ENCODE peak calls at places on chromosomes 2 and 18, in four cellular contexts. One of them, this sample, is unnamed.

GRCh38 chr18:9803698-9804516 is 81.9 kb upstream of the TXNDC2 start:
- DNase-seq in MM.1S: peak; percentile 41
- DNase-seq in epithelial cell of esophagus: no peak
- DNase-seq in chondrocyte: no peak
- DNase-seq in this sample: no peak

GRCh38 chr2:134988994-134989605 is 58.1 kb downstream of the MAP3K19 start:
- DNase-seq in MM.1S: peak; percentile 49
- DNase-seq in chondrocyte: no peak
- DNase-seq in epithelial cell of esophagus: peak; percentile 49
- DNase-seq in this sample: peak; percentile 34

GRCh38 chr18:38244360-38244940 is 678.9 kb upstream of the CELF4 start:
- DNase-seq in epithelial cell of esophagus: no peak
- DNase-seq in chondrocyte: no peak
- DNase-seq in MM.1S: no peak
- DNase-seq in this sample: no peak

GRCh38 chr2:128233790-128234395 is 84.8 kb downstream of the HS6ST1 start:
- DNase-seq in chondrocyte: no peak
- DNase-seq in epithelial cell of esophagus: no peak
- DNase-seq in MM.1S: no peak
- DNase-seq in this sample: no peak

GRCh38 chr2:156649596-156649995 is 213.4 kb downstream of the GPD2 start:
- DNase-seq in epithelial cell of esophagus: no peak
- DNase-seq in chondrocyte: no peak
- DNase-seq in MM.1S: no peak
- DNase-seq in this sample: no peak

GRCh38 chr2:155310589-155310988 is 612.1 kb downstream of the KCNJ3 start:
- DNase-seq in chondrocyte: no peak
- DNase-seq in epithelial cell of esophagus: peak; percentile 49
- DNase-seq in MM.1S: peak; percentile 50
- DNase-seq in this sample: no peak

GRCh38 chr18:73947180-73947989 is 200.2 kb downstream of the FBXO15 start:
- DNase-seq in epithelial cell of esophagus: no peak
- DNase-seq in chondrocyte: no peak
- DNase-seq in MM.1S: no peak
- DNase-seq in this sample: no peak

GRCh38 chr2:68889500-68889899 is 18.3 kb upstream of the BMP10 start:
- DNase-seq in MM.1S: no peak
- DNase-seq in chondrocyte: no peak
- DNase-seq in epithelial cell of esophagus: no peak
- DNase-seq in this sample: no peak

GRCh38 chr2:149191915-149192314 is 138.5 kb upstream of the LYPD6 start:
- DNase-seq in chondrocyte: no peak
- DNase-seq in MM.1S: no peak
- DNase-seq in epithelial cell of esophagus: peak; percentile 78
- DNase-seq in this sample: no peak

GRCh38 chr2:10278029-10278762 is 24.5 kb upstream of the HPCAL1 start:
- DNase-seq in epithelial cell of esophagus: peak; percentile 27
- DNase-seq in MM.1S: no peak
- DNase-seq in chondrocyte: no peak
- DNase-seq in this sample: no peak

GRCh38 chr18:51191139-51191717 is 6.3 kb downstream of the MEX3C start:
- DNase-seq in epithelial cell of esophagus: no peak
- DNase-seq in chondrocyte: no peak
- DNase-seq in MM.1S: peak; percentile 50
- DNase-seq in this sample: no peak

GRCh38 chr2:238495422-238495821 is 68.7 kb downstream of the ASB1 start:
- DNase-seq in chondrocyte: no peak
- DNase-seq in MM.1S: no peak
- DNase-seq in epithelial cell of esophagus: no peak
- DNase-seq in this sample: no peak

GRCh38 chr2:121099329-121100318 is 185.4 kb downstream of the TFCP2L1 start:
- DNase-seq in chondrocyte: peak; percentile 58
- DNase-seq in MM.1S: no peak
- DNase-seq in epithelial cell of esophagus: peak; percentile 29
- DNase-seq in this sample: no peak

GRCh38 chr18:11729556-11729955 is 40.5 kb downstream of the GNAL start:
- DNase-seq in epithelial cell of esophagus: peak; percentile 26
- DNase-seq in MM.1S: no peak
- DNase-seq in chondrocyte: no peak
- DNase-seq in this sample: no peak

GRCh38 chr18:11728247-11728646 is 39.2 kb downstream of the GNAL start:
- DNase-seq in epithelial cell of esophagus: peak; percentile 69
- DNase-seq in chondrocyte: no peak
- DNase-seq in MM.1S: peak; percentile 14
- DNase-seq in this sample: no peak

GRCh38 chr18:11736656-11737055 is 47.6 kb downstream of the GNAL start:
- DNase-seq in MM.1S: no peak
- DNase-seq in epithelial cell of esophagus: peak; percentile 63
- DNase-seq in chondrocyte: no peak
- DNase-seq in this sample: no peak

GRCh38 chr18:11733031-11733430 is 44.0 kb downstream of the GNAL start:
- DNase-seq in epithelial cell of esophagus: peak; percentile 73
- DNase-seq in MM.1S: peak; percentile 72
- DNase-seq in chondrocyte: no peak
- DNase-seq in this sample: peak; percentile 82
- TF ChIP-seq CTCF in epithelial cell of esophagus: peak; percentile 94
- TF ChIP-seq CTCF in MM.1S: peak; percentile 94
- TF ChIP-seq CTCF in chondrocyte: peak; percentile 99
- TF ChIP-seq CTCF in this sample: peak; percentile 88

GRCh38 chr2:64005707-64006356 is 13.4 kb downstream of the VPS54 start:
- DNase-seq in epithelial cell of esophagus: no peak
- DNase-seq in MM.1S: no peak
- DNase-seq in chondrocyte: no peak
- DNase-seq in this sample: no peak

GRCh38 chr2:63999049-63999448 is 20.2 kb downstream of the VPS54 start:
- DNase-seq in chondrocyte: no peak
- DNase-seq in MM.1S: no peak
- DNase-seq in epithelial cell of esophagus: peak; percentile 56
- DNase-seq in this sample: no peak

GRCh38 chr2:64003239-64003638 is 16.0 kb downstream of the VPS54 start:
- DNase-seq in MM.1S: no peak
- DNase-seq in epithelial cell of esophagus: no peak
- DNase-seq in chondrocyte: no peak
- DNase-seq in this sample: no peak

GRCh38 chr2:64001382-64002101 is 17.7 kb downstream of the VPS54 start:
- DNase-seq in chondrocyte: no peak
- DNase-seq in MM.1S: no peak
- DNase-seq in epithelial cell of esophagus: no peak
- DNase-seq in this sample: no peak

GRCh38 chr2:64000630-64001381 is 18.4 kb downstream of the VPS54 start:
- DNase-seq in epithelial cell of esophagus: no peak
- DNase-seq in MM.1S: no peak
- DNase-seq in chondrocyte: no peak
- DNase-seq in this sample: no peak
- TF ChIP-seq CTCF in epithelial cell of esophagus: no peak
- TF ChIP-seq CTCF in MM.1S: peak; percentile 14
- TF ChIP-seq CTCF in chondrocyte: peak; percentile 18
- TF ChIP-seq CTCF in this sample: no peak

DNA sequence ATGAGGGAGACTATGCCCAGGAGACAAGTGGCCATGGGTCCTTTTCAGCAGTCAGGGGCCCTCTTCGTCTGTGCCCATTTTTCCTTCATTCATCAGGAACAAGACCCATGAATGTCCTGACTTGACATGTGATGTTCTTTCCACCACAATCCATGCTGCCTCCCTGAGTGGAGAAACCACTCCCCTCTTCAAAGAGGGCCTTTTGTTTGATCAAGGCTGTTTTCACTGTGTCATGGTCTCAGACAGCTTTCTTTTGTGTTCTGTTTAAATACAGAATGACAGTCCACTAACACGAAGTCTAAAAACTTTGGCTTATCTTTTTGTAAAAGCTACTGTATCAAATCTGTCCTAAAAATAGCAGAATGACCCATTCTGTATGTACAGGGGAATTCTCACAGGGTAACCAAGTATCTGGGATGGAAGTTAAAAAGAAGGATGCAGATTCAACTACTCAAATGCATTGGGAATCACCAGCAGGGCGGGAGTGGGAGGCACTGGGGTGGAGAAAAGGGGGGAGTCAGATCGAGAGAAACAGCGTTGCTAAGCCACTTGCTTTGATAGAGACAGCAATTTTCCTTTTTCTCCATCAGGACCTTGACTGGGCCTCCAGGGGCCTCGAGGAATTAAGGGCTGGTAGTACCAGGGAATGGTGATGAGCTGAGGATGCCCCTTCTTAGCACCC is 13.9 kb downstream of the LRP2 start:
- DNase-seq in epithelial cell of esophagus: no peak
- DNase-seq in chondrocyte: no peak
- DNase-seq in MM.1S: no peak
- DNase-seq in this sample: no peak
- TF ChIP-seq CTCF in epithelial cell of esophagus: no peak
- TF ChIP-seq CTCF in chondrocyte: no peak
- TF ChIP-seq CTCF in MM.1S: no peak
- TF ChIP-seq CTCF in this sample: no peak

GRCh38 chr2:174227748-174228147 is 20.6 kb downstream of the OLA1 start:
- DNase-seq in MM.1S: no peak
- DNase-seq in chondrocyte: no peak
- DNase-seq in epithelial cell of esophagus: no peak
- DNase-seq in this sample: no peak
- TF ChIP-seq CTCF in MM.1S: no peak
- TF ChIP-seq CTCF in chondrocyte: no peak
- TF ChIP-seq CTCF in epithelial cell of esophagus: no peak
- TF ChIP-seq CTCF in this sample: no peak

This sample was measured in GM10248.